ENCODE peak calls at places on chromosomes 5 and 9, in seven cellular contexts. U is SW480, J is uterus, E is astrocyte of the hippocampus, Z is cardiac septum, I is AG04449, P is coronary artery. W is an unnamed sample.

GRCh38 chr5:56607551-56607950 is 207.8 kb upstream of the MAP3K1 start:
- DNase-seq in U (no peak), J (no peak), E (peak; percentile 89), Z (no peak), I (no peak), P (no peak), W (no peak)

GRCh38 chr5:102975040-102975439 is 144.9 kb downstream of the GIN1 start:
- DNase-seq in U (no peak), J (no peak), E (peak; percentile 54), Z (no peak), I (no peak), P (no peak), W (no peak)

GRCh38 chr5:68405026-68405684 is 189.6 kb downstream of the PIK3R1 start:
- DNase-seq in U (no peak), J (no peak), E (no peak), Z (no peak), I (no peak), P (no peak), W (no peak)

GRCh38 chr9:100784755-100785154 is 206.9 kb downstream of the CAVIN4 start:
- DNase-seq in U (no peak), J (no peak), E (no peak), Z (no peak), I (no peak), P (no peak), W (no peak)

GRCh38 chr9:20028849-20029231 is 240.0 kb upstream of the SLC24A2 start:
- DNase-seq in U (no peak), J (no peak), E (no peak), Z (no peak), I (no peak), P (no peak), W (no peak)

GRCh38 chr5:133236976-133237375 is 185.2 kb downstream of the HSPA4 start:
- DNase-seq in U (no peak), J (no peak), E (no peak), Z (no peak), I (no peak), P (no peak), W (no peak)

GRCh38 chr5:14870347-14871083 is 1.1 kb downstream of the ANKH start:
- DNase-seq in U (peak; percentile 75), J (no peak), E (peak; percentile 12), Z (no peak), I (no peak), P (no peak), W (peak; percentile 35)

GRCh38 chr9:88198346-88198807 is 60.1 kb upstream of the SPATA31C2 start:
- DNase-seq in U (no peak), J (peak; percentile 36), E (peak; percentile 48), Z (no peak), I (peak; percentile 36), P (no peak), W (no peak)

GRCh38 chr9:114803886-114804285 is 2.0 kb downstream of the TNFSF15 start:
- DNase-seq in U (no peak), J (no peak), E (no peak), Z (no peak), I (no peak), P (no peak), W (no peak)

GRCh38 chr5:55211184-55211874 is 15.8 kb downstream of the MCIDAS start:
- DNase-seq in U (no peak), J (no peak), E (no peak), Z (no peak), I (no peak), P (no peak), W (no peak)

GRCh38 chr9:34992376-34992951 is 2.9 kb downstream of the DNAJB5 start:
- DNase-seq in U (peak; percentile 62), J (peak; percentile 77), E (peak; percentile 95), Z (peak; percentile 86), I (peak; percentile 38), P (peak; percentile 95), W (peak; percentile 65)

GRCh38 chr9:135414293-135414692 is 65.3 kb upstream of the PPP1R26 start:
- DNase-seq in U (no peak), J (no peak), E (no peak), Z (peak; percentile 36), I (no peak), P (no peak), W (no peak)

GRCh38 chr5:112772095-112772494 is 34.4 kb downstream of the APC start:
- DNase-seq in U (no peak), J (no peak), E (no peak), Z (no peak), I (no peak), P (no peak), W (no peak)

GRCh38 chr9:84068872-84069271 is 88.3 kb downstream of the RMI1 start:
- DNase-seq in U (no peak), J (no peak), E (no peak), Z (no peak), I (no peak), P (no peak), W (no peak)

GRCh38 chr9:113579270-113580040 is 115.9 kb downstream of the RGS3 start:
- DNase-seq in U (no peak), J (no peak), E (peak; percentile 44), Z (peak; percentile 88), I (no peak), P (no peak), W (no peak)

GRCh38 chr5:132429451-132430440 is 60.2 kb downstream of the SLC22A5 start:
- DNase-seq in U (no peak), J (no peak), E (no peak), Z (no peak), I (no peak), P (peak; percentile 26), W (no peak)

GRCh38 chr5:134093351-134093750 is 21.1 kb upstream of the TCF7 start:
- DNase-seq in U (no peak), J (no peak), E (no peak), Z (no peak), I (no peak), P (no peak), W (no peak)

GRCh38 chr5:72608297-72608696 is 101.1 kb upstream of the ZNF366 start:
- DNase-seq in U (no peak), J (no peak), E (peak; percentile 59), Z (no peak), I (no peak), P (no peak), W (peak; percentile 39)

GRCh38 chr5:58330781-58331180 is 129.1 kb downstream of the PLK2 start:
- DNase-seq in U (no peak), J (no peak), E (no peak), Z (no peak), I (no peak), P (no peak), W (no peak)

GRCh38 chr5:127697894-127698600 is 5.1 kb upstream of the CCDC192 start:
- DNase-seq in U (peak; percentile 68), J (no peak), E (peak; percentile 67), Z (no peak), I (no peak), P (no peak), W (no peak)

GRCh38 chr9:136231478-136232297 is 13.9 kb downstream of the QSOX2 start:
- DNase-seq in U (no peak), J (no peak), E (no peak), Z (no peak), I (no peak), P (no peak), W (no peak)

GRCh38 chr5:22258139-22258538 is 595.0 kb downstream of the CDH12 start:
- DNase-seq in U (no peak), J (no peak), E (no peak), Z (no peak), I (no peak), P (no peak), W (no peak)

GRCh38 chr9:76634356-76635054 is 129.7 kb upstream of the PCA3 start:
- DNase-seq in U (peak; percentile 21), J (no peak), E (peak; percentile 75), Z (no peak), I (peak; percentile 44), P (no peak), W (no peak)

GRCh38 chr9:21708225-21708624 is 94.2 kb upstream of the MTAP start:
- DNase-seq in U (no peak), J (no peak), E (no peak), Z (no peak), I (no peak), P (no peak), W (no peak)

GRCh38 chr5:93378073-93378472 is 202.9 kb downstream of the NR2F1-AS1 start:
- DNase-seq in U (no peak), J (no peak), E (peak; percentile 62), Z (no peak), I (peak; percentile 44), P (no peak), W (no peak)

GRCh38 chr9:73537561-73537960 is 385.9 kb downstream of the ANXA1 start:
- DNase-seq in U (no peak), J (no peak), E (no peak), Z (no peak), I (no peak), P (no peak), W (no peak)

GRCh38 chr9:7536310-7536939 is 263.2 kb downstream of the DMAC1 start:
- DNase-seq in U (peak; percentile 27), J (no peak), E (peak; percentile 64), Z (no peak), I (no peak), P (no peak), W (no peak)

GRCh38 chr5:78627766-78628165 is 20.8 kb downstream of the LHFPL2 start:
- DNase-seq in U (no peak), J (no peak), E (peak; percentile 64), Z (no peak), I (no peak), P (no peak), W (no peak)

GRCh38 chr9:10130061-10130675 is 482.6 kb downstream of the PTPRD start:
- DNase-seq in U (no peak), J (no peak), E (peak; percentile 7), Z (no peak), I (no peak), P (no peak), W (no peak)

GRCh38 chr5:170701321-170701720 is 82.2 kb upstream of the GABRP start:
- DNase-seq in U (no peak), J (no peak), E (no peak), Z (no peak), I (no peak), P (no peak), W (no peak)

GRCh38 chr5:168307925-168308584 is 16.6 kb downstream of the WWC1 start:
- DNase-seq in U (no peak), J (no peak), E (no peak), Z (no peak), I (no peak), P (no peak), W (no peak)

GRCh38 chr5:169808118-169808581 is 171.1 kb downstream of the DOCK2 start:
- DNase-seq in U (no peak), J (no peak), E (no peak), Z (no peak), I (no peak), P (no peak), W (no peak)

GRCh38 chr5:100904259-100904822 is 1.3 kb upstream of the ST8SIA4 start:
- DNase-seq in U (no peak), J (no peak), E (peak; percentile 7), Z (no peak), I (no peak), P (no peak), W (no peak)

GRCh38 chr5:119451561-119451960 is 736 bp upstream of the HSD17B4 start:
- DNase-seq in U (no peak), J (no peak), E (no peak), Z (no peak), I (no peak), P (no peak), W (no peak)

GRCh38 chr5:100758780-100759179 is 144.3 kb downstream of the ST8SIA4 start:
- DNase-seq in U (peak; percentile 18), J (no peak), E (no peak), Z (no peak), I (no peak), P (no peak), W (no peak)